ENCODE peak calls at places on chromosome 2, in ten cellular contexts. H is PC-3, A is body of pancreas, B is esophagus squamous epithelium, U is uterus, S is iPS DF 6.9, Y is cardiac fibroblast, E is NT2/D1, J is Peyer's patch, V is Panc1. Z is an unnamed sample.

GRCh38 chr2:63734510-63734909 is 107.2 kb upstream of the UGP2 start:
- DNase-seq in H (peak; percentile 68), A (no peak), B (no peak), U (no peak), S (no peak), Y (no peak), E (no peak), J (no peak), V (peak; percentile 22), Z (no peak)

GRCh38 chr2:160224060-160224459 is 24.0 kb upstream of the ITGB6 start:
- DNase-seq in H (peak; percentile 96), A (no peak), B (no peak), U (no peak), S (no peak), Y (peak; percentile 87), E (no peak), J (no peak), V (no peak), Z (peak; percentile 54)

GRCh38 chr2:152491139-152491472 is 156.1 kb downstream of the FMNL2 start:
- DNase-seq in H (no peak), A (no peak), B (no peak), U (peak; percentile 35), S (no peak), Y (no peak), E (no peak), J (no peak), V (no peak), Z (no peak)

GRCh38 chr2:44075536-44075935 is 79.7 kb upstream of the LRPPRC start:
- DNase-seq in H (no peak), A (no peak), B (no peak), U (no peak), S (no peak), Y (peak; percentile 63), E (no peak), J (no peak), V (no peak), Z (no peak)

GRCh38 chr2:96147593-96148201 is 2.5 kb upstream of the DUSP2 start:
- DNase-seq in H (no peak), A (no peak), B (no peak), U (peak; percentile 7), S (no peak), Y (no peak), E (no peak), J (peak; percentile 40), V (no peak), Z (peak; percentile 15)

GRCh38 chr2:239298126-239298804 is 102.6 kb downstream of the HDAC4 start:
- DNase-seq in H (peak; percentile 4), A (peak; percentile 12), B (no peak), U (peak; percentile 13), S (no peak), Y (no peak), E (no peak), J (peak; percentile 47), V (no peak), Z (no peak)

GRCh38 chr2:141900826-141901225 is 230.0 kb downstream of the LRP1B start:
- DNase-seq in H (no peak), A (no peak), B (no peak), U (no peak), S (no peak), Y (no peak), E (no peak), J (no peak), V (no peak), Z (no peak)

GRCh38 chr2:55138546-55139288 is 88.5 kb upstream of the RTN4 start:
- DNase-seq in H (no peak), A (no peak), B (no peak), U (no peak), S (no peak), Y (no peak), E (no peak), J (no peak), V (no peak), Z (no peak)

GRCh38 chr2:220053919-220054318 is 426.5 kb downstream of the SLC4A3 start:
- DNase-seq in H (peak; percentile 70), A (no peak), B (no peak), U (no peak), S (peak; percentile 16), Y (no peak), E (no peak), J (no peak), V (no peak), Z (no peak)

GRCh38 chr2:173043466-173043865 is 32.2 kb upstream of the MAP3K20 start:
- DNase-seq in H (no peak), A (no peak), B (no peak), U (no peak), S (no peak), Y (no peak), E (no peak), J (no peak), V (no peak), Z (peak; percentile 88)

GRCh38 chr2:190881480-190882326 is 1.1 kb downstream of the GLS start:
- DNase-seq in H (peak; percentile 77), A (peak; percentile 63), B (peak; percentile 11), U (peak; percentile 57), S (peak; percentile 31), Y (peak; percentile 49), E (no peak), J (peak; percentile 81), V (peak; percentile 86), Z (peak; percentile 76)

GRCh38 chr2:58708565-58708964 is 467.4 kb upstream of the FANCL start:
- DNase-seq in H (no peak), A (no peak), B (no peak), U (no peak), S (no peak), Y (no peak), E (no peak), J (no peak), V (no peak), Z (no peak)

GRCh38 chr2:768484-768883 is 91.3 kb upstream of the TMEM18 start:
- DNase-seq in H (no peak), A (no peak), B (no peak), U (no peak), S (no peak), Y (no peak), E (no peak), J (no peak), V (no peak), Z (no peak)

GRCh38 chr2:176643711-176644110 is 374.5 kb downstream of the MTX2 start:
- DNase-seq in H (no peak), A (no peak), B (no peak), U (peak; percentile 61), S (no peak), Y (no peak), E (no peak), J (no peak), V (no peak), Z (no peak)

GRCh38 chr2:48613211-48613610 is 4.4 kb upstream of the GTF2A1L start:
- DNase-seq in H (no peak), A (no peak), B (no peak), U (no peak), S (no peak), Y (no peak), E (no peak), J (no peak), V (no peak), Z (no peak)

GRCh38 chr2:77834360-77835002 is 312.3 kb upstream of the LRRTM4 start:
- DNase-seq in H (no peak), A (no peak), B (no peak), U (no peak), S (no peak), Y (no peak), E (no peak), J (no peak), V (no peak), Z (no peak)

GRCh38 chr2:11508279-11508678 is 25.6 kb upstream of the GREB1 start:
- DNase-seq in H (no peak), A (no peak), B (no peak), U (peak; percentile 76), S (no peak), Y (no peak), E (no peak), J (no peak), V (no peak), Z (no peak)

GRCh38 chr2:168661404-168661869 is 141.0 kb upstream of the NOSTRIN start:
- DNase-seq in H (no peak), A (no peak), B (no peak), U (no peak), S (no peak), Y (no peak), E (peak; percentile 30), J (no peak), V (no peak), Z (no peak)

GRCh38 chr2:219511547-219512325 is 2.5 kb upstream of the ASIC4 start:
- DNase-seq in H (no peak), A (no peak), B (no peak), U (peak; percentile 16), S (no peak), Y (no peak), E (no peak), J (no peak), V (no peak), Z (no peak)

GRCh38 chr2:74199871-74200305 is 1.5 kb downstream of the MTHFD2 start:
- DNase-seq in H (peak; percentile 8), A (no peak), B (no peak), U (no peak), S (no peak), Y (peak; percentile 53), E (no peak), J (no peak), V (no peak), Z (no peak)
- H3K4me3 ChIP-seq in H (peak overlapping the region; percentile 85), A (no peak overlapping the region), B (no peak overlapping the region), U (peak overlapping the region; percentile 64), S (peak overlapping the region; percentile 61), Y (peak overlapping the region; percentile 97), E (peak overlapping the region; percentile 88), J (peak overlapping the region; percentile 71), V (peak overlapping the region; percentile 99), Z (peak overlapping the region; percentile 75)

GRCh38 chr2:102250278-102250821 is 61.0 kb upstream of the IL1RL1 start:
- DNase-seq in H (no peak), A (no peak), B (no peak), U (no peak), S (no peak), Y (no peak), E (no peak), J (no peak), V (no peak), Z (no peak)
- H3K4me3 ChIP-seq in H (no peak overlapping the region), A (no peak overlapping the region), B (no peak overlapping the region), U (no peak overlapping the region), S (no peak overlapping the region), Y (no peak overlapping the region), E (no peak overlapping the region), J (no peak overlapping the region), V (no peak overlapping the region), Z (peak overlapping the region; percentile 67)

DNA sequence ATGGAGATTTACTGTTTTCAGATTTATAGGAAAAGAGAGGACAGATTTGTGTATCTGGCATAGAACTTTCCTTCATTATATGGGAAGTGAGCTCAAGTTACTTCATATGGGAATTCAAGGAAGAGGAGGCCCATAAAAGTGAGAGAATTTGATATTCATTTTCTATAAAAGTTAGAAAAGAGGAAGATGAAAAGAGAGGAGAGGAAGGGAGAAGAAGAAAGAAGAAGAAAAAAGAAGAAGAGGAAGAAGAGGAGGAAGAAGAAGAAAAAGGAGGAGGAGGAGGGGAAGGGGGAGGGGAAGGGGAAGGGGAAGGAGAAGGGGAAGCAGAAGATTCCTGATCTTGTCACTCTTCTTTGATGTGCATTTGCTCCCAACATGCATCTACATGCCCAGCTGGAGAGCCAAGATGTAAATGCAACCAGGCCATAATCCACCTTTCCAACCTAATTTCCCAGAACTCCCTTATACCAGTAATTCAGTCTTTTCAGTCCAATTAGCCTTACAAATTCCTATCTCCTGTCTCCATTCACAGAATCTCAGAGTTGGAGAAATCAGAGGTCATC is 15.7 kb upstream of the NMI start:
- DNase-seq in H (no peak), A (no peak), B (no peak), U (no peak), S (no peak), Y (no peak), E (no peak), J (no peak), V (no peak), Z (no peak)
- H3K4me3 ChIP-seq in H (no peak overlapping the region), A (no peak overlapping the region), B (no peak overlapping the region), U (no peak overlapping the region), S (no peak overlapping the region), Y (no peak overlapping the region), E (no peak overlapping the region), J (no peak overlapping the region), V (no peak overlapping the region), Z (no peak overlapping the region)

GRCh38 chr2:102342888-102343287 is 12.7 kb upstream of the IL18R1 start:
- DNase-seq in H (peak; percentile 32), A (no peak), B (no peak), U (no peak), S (no peak), Y (peak; percentile 55), E (no peak), J (no peak), V (no peak), Z (no peak)
- H3K4me3 ChIP-seq in H (no peak overlapping the region), A (no peak overlapping the region), B (no peak overlapping the region), U (no peak overlapping the region), S (no peak overlapping the region), Y (no peak overlapping the region), E (no peak overlapping the region), J (no peak overlapping the region), V (no peak overlapping the region), Z (no peak overlapping the region)